ENCODE peak calls at places on chromosomes 3 and 15, in ten cellular contexts. One of them, this sample, is unnamed.

GRCh38 chr3:5330152-5330810 is 142.8 kb downstream of the EDEM1 start:
- DNase-seq in body of pancreas: no peak
- DNase-seq in central memory CD4-positive, alpha-beta T cell: no peak
- DNase-seq in activated CD8-positive, alpha-beta memory T cell treated with anti-CD3 and anti-CD28 coated beads for 48 hours: no peak
- DNase-seq in KBM-7: no peak
- DNase-seq in B cell: no peak
- DNase-seq in RCC 7860: no peak
- DNase-seq in lower leg skin: no peak
- DNase-seq in amygdala: no peak
- DNase-seq in AG04450: peak
- DNase-seq in this sample: no peak

GRCh38 chr3:68764554-68764953 is 167.8 kb downstream of the TAFA4 start:
- DNase-seq in body of pancreas: no peak
- DNase-seq in central memory CD4-positive, alpha-beta T cell: no peak
- DNase-seq in activated CD8-positive, alpha-beta memory T cell treated with anti-CD3 and anti-CD28 coated beads for 48 hours: no peak
- DNase-seq in KBM-7: no peak
- DNase-seq in B cell: no peak
- DNase-seq in RCC 7860: no peak
- DNase-seq in lower leg skin: no peak
- DNase-seq in amygdala: no peak
- DNase-seq in AG04450: no peak
- DNase-seq in this sample: no peak

GRCh38 chr3:113132571-113132996 is 78.8 kb upstream of the BOC start:
- DNase-seq in body of pancreas: no peak
- DNase-seq in central memory CD4-positive, alpha-beta T cell: no peak
- DNase-seq in activated CD8-positive, alpha-beta memory T cell treated with anti-CD3 and anti-CD28 coated beads for 48 hours: no peak
- DNase-seq in KBM-7: no peak
- DNase-seq in B cell: no peak
- DNase-seq in RCC 7860: peak
- DNase-seq in lower leg skin: no peak
- DNase-seq in amygdala: no peak
- DNase-seq in AG04450: no peak
- DNase-seq in this sample: no peak

GRCh38 chr3:188212308-188212969 is 58.5 kb downstream of the LPP start:
- DNase-seq in body of pancreas: no peak
- DNase-seq in central memory CD4-positive, alpha-beta T cell: no peak
- DNase-seq in activated CD8-positive, alpha-beta memory T cell treated with anti-CD3 and anti-CD28 coated beads for 48 hours: no peak
- DNase-seq in KBM-7: no peak
- DNase-seq in B cell: no peak
- DNase-seq in RCC 7860: peak
- DNase-seq in lower leg skin: no peak
- DNase-seq in amygdala: no peak
- DNase-seq in AG04450: peak
- DNase-seq in this sample: no peak

GRCh38 chr3:27927882-27928281 is 205.8 kb upstream of the EOMES start:
- DNase-seq in body of pancreas: no peak
- DNase-seq in central memory CD4-positive, alpha-beta T cell: no peak
- DNase-seq in activated CD8-positive, alpha-beta memory T cell treated with anti-CD3 and anti-CD28 coated beads for 48 hours: no peak
- DNase-seq in KBM-7: peak
- DNase-seq in B cell: no peak
- DNase-seq in RCC 7860: no peak
- DNase-seq in lower leg skin: no peak
- DNase-seq in amygdala: no peak
- DNase-seq in AG04450: no peak
- DNase-seq in this sample: no peak

GRCh38 chr15:35980719-35981118 is 434.8 kb upstream of the DPH6 start:
- DNase-seq in body of pancreas: no peak
- DNase-seq in central memory CD4-positive, alpha-beta T cell: no peak
- DNase-seq in activated CD8-positive, alpha-beta memory T cell treated with anti-CD3 and anti-CD28 coated beads for 48 hours: no peak
- DNase-seq in KBM-7: no peak
- DNase-seq in B cell: no peak
- DNase-seq in RCC 7860: no peak
- DNase-seq in lower leg skin: no peak
- DNase-seq in amygdala: no peak
- DNase-seq in AG04450: no peak
- DNase-seq in this sample: no peak

GRCh38 chr3:188153949-188154757 is at the start of gene LPP:
- DNase-seq in body of pancreas: peak
- DNase-seq in central memory CD4-positive, alpha-beta T cell: peak
- DNase-seq in activated CD8-positive, alpha-beta memory T cell treated with anti-CD3 and anti-CD28 coated beads for 48 hours: peak
- DNase-seq in KBM-7: peak
- DNase-seq in B cell: peak
- DNase-seq in RCC 7860: peak
- DNase-seq in lower leg skin: peak
- DNase-seq in amygdala: peak
- DNase-seq in AG04450: peak
- DNase-seq in this sample: no peak

GRCh38 chr3:141710888-141711616 is 27.0 kb upstream of the RNF7 start:
- DNase-seq in body of pancreas: no peak
- DNase-seq in central memory CD4-positive, alpha-beta T cell: no peak
- DNase-seq in activated CD8-positive, alpha-beta memory T cell treated with anti-CD3 and anti-CD28 coated beads for 48 hours: no peak
- DNase-seq in KBM-7: no peak
- DNase-seq in B cell: no peak
- DNase-seq in RCC 7860: no peak
- DNase-seq in lower leg skin: no peak
- DNase-seq in amygdala: no peak
- DNase-seq in AG04450: peak
- DNase-seq in this sample: peak

GRCh38 chr15:64461577-64462162 is 1.3 kb downstream of the ZNF609 start:
- DNase-seq in body of pancreas: no peak
- DNase-seq in central memory CD4-positive, alpha-beta T cell: peak
- DNase-seq in activated CD8-positive, alpha-beta memory T cell treated with anti-CD3 and anti-CD28 coated beads for 48 hours: no peak
- DNase-seq in KBM-7: no peak
- DNase-seq in B cell: no peak
- DNase-seq in RCC 7860: no peak
- DNase-seq in lower leg skin: no peak
- DNase-seq in amygdala: peak
- DNase-seq in AG04450: no peak
- DNase-seq in this sample: no peak

GRCh38 chr15:83960192-83960829 is 275.3 kb upstream of the GOLGA6L4 start:
- DNase-seq in body of pancreas: no peak
- DNase-seq in central memory CD4-positive, alpha-beta T cell: no peak
- DNase-seq in activated CD8-positive, alpha-beta memory T cell treated with anti-CD3 and anti-CD28 coated beads for 48 hours: no peak
- DNase-seq in KBM-7: no peak
- DNase-seq in B cell: no peak
- DNase-seq in RCC 7860: no peak
- DNase-seq in lower leg skin: no peak
- DNase-seq in amygdala: no peak
- DNase-seq in AG04450: no peak
- DNase-seq in this sample: no peak

GRCh38 chr3:143134446-143134845 is 14.9 kb downstream of the CHST2 start:
- DNase-seq in body of pancreas: no peak
- DNase-seq in central memory CD4-positive, alpha-beta T cell: no peak
- DNase-seq in activated CD8-positive, alpha-beta memory T cell treated with anti-CD3 and anti-CD28 coated beads for 48 hours: no peak
- DNase-seq in KBM-7: no peak
- DNase-seq in B cell: no peak
- DNase-seq in RCC 7860: no peak
- DNase-seq in lower leg skin: no peak
- DNase-seq in amygdala: peak
- DNase-seq in AG04450: no peak
- DNase-seq in this sample: no peak

GRCh38 chr3:133991209-133991608 is 38.5 kb downstream of the SLCO2A1 start:
- DNase-seq in body of pancreas: no peak
- DNase-seq in central memory CD4-positive, alpha-beta T cell: no peak
- DNase-seq in activated CD8-positive, alpha-beta memory T cell treated with anti-CD3 and anti-CD28 coated beads for 48 hours: no peak
- DNase-seq in KBM-7: no peak
- DNase-seq in B cell: no peak
- DNase-seq in RCC 7860: no peak
- DNase-seq in lower leg skin: peak
- DNase-seq in amygdala: no peak
- DNase-seq in AG04450: no peak
- DNase-seq in this sample: no peak

GRCh38 chr3:4656059-4656458 is 162.9 kb downstream of the ITPR1 start:
- DNase-seq in body of pancreas: peak
- DNase-seq in central memory CD4-positive, alpha-beta T cell: no peak
- DNase-seq in activated CD8-positive, alpha-beta memory T cell treated with anti-CD3 and anti-CD28 coated beads for 48 hours: no peak
- DNase-seq in KBM-7: peak
- DNase-seq in B cell: no peak
- DNase-seq in RCC 7860: peak
- DNase-seq in lower leg skin: no peak
- DNase-seq in amygdala: peak
- DNase-seq in AG04450: peak
- DNase-seq in this sample: peak

GRCh38 chr3:64238971-64239667 is 13.9 kb upstream of the PRICKLE2 start:
- DNase-seq in body of pancreas: peak
- DNase-seq in central memory CD4-positive, alpha-beta T cell: no peak
- DNase-seq in activated CD8-positive, alpha-beta memory T cell treated with anti-CD3 and anti-CD28 coated beads for 48 hours: no peak
- DNase-seq in KBM-7: no peak
- DNase-seq in B cell: no peak
- DNase-seq in RCC 7860: peak
- DNase-seq in lower leg skin: no peak
- DNase-seq in amygdala: peak
- DNase-seq in AG04450: peak
- DNase-seq in this sample: peak

GRCh38 chr3:73432021-73432722 is 192.6 kb downstream of the PDZRN3 start:
- DNase-seq in body of pancreas: peak
- DNase-seq in central memory CD4-positive, alpha-beta T cell: no peak
- DNase-seq in activated CD8-positive, alpha-beta memory T cell treated with anti-CD3 and anti-CD28 coated beads for 48 hours: no peak
- DNase-seq in KBM-7: peak
- DNase-seq in B cell: peak
- DNase-seq in RCC 7860: peak
- DNase-seq in lower leg skin: no peak
- DNase-seq in amygdala: no peak
- DNase-seq in AG04450: no peak
- DNase-seq in this sample: no peak

GRCh38 chr3:107414325-107414964 is 37.2 kb downstream of the CCDC54 start:
- DNase-seq in body of pancreas: no peak
- DNase-seq in central memory CD4-positive, alpha-beta T cell: no peak
- DNase-seq in activated CD8-positive, alpha-beta memory T cell treated with anti-CD3 and anti-CD28 coated beads for 48 hours: no peak
- DNase-seq in KBM-7: no peak
- DNase-seq in B cell: no peak
- DNase-seq in RCC 7860: no peak
- DNase-seq in lower leg skin: no peak
- DNase-seq in amygdala: no peak
- DNase-seq in AG04450: no peak
- DNase-seq in this sample: no peak

GRCh38 chr15:90489944-90490343 is 39.8 kb upstream of the CRTC3 start:
- DNase-seq in body of pancreas: no peak
- DNase-seq in central memory CD4-positive, alpha-beta T cell: no peak
- DNase-seq in activated CD8-positive, alpha-beta memory T cell treated with anti-CD3 and anti-CD28 coated beads for 48 hours: no peak
- DNase-seq in KBM-7: no peak
- DNase-seq in B cell: no peak
- DNase-seq in RCC 7860: no peak
- DNase-seq in lower leg skin: no peak
- DNase-seq in amygdala: no peak
- DNase-seq in AG04450: no peak
- DNase-seq in this sample: no peak

GRCh38 chr15:78791357-78791756 is 19.9 kb downstream of the ADAMTS7 start:
- DNase-seq in body of pancreas: no peak
- DNase-seq in central memory CD4-positive, alpha-beta T cell: no peak
- DNase-seq in activated CD8-positive, alpha-beta memory T cell treated with anti-CD3 and anti-CD28 coated beads for 48 hours: no peak
- DNase-seq in KBM-7: no peak
- DNase-seq in B cell: no peak
- DNase-seq in RCC 7860: no peak
- DNase-seq in lower leg skin: no peak
- DNase-seq in amygdala: no peak
- DNase-seq in AG04450: no peak
- DNase-seq in this sample: no peak

GRCh38 chr3:188649521-188649920 is 495.6 kb downstream of the LPP start:
- DNase-seq in body of pancreas: no peak
- DNase-seq in central memory CD4-positive, alpha-beta T cell: no peak
- DNase-seq in activated CD8-positive, alpha-beta memory T cell treated with anti-CD3 and anti-CD28 coated beads for 48 hours: no peak
- DNase-seq in KBM-7: no peak
- DNase-seq in B cell: no peak
- DNase-seq in RCC 7860: no peak
- DNase-seq in lower leg skin: no peak
- DNase-seq in amygdala: no peak
- DNase-seq in AG04450: no peak
- DNase-seq in this sample: no peak

GRCh38 chr3:146469206-146470017 is at the start of gene PLSCR2:
- DNase-seq in body of pancreas: peak
- DNase-seq in central memory CD4-positive, alpha-beta T cell: peak
- DNase-seq in activated CD8-positive, alpha-beta memory T cell treated with anti-CD3 and anti-CD28 coated beads for 48 hours: peak
- DNase-seq in KBM-7: no peak
- DNase-seq in B cell: peak
- DNase-seq in RCC 7860: no peak
- DNase-seq in lower leg skin: peak
- DNase-seq in amygdala: peak
- DNase-seq in AG04450: no peak
- DNase-seq in this sample: no peak

GRCh38 chr3:58874248-58874741 is 175.5 kb downstream of the CFAP20DC start:
- DNase-seq in body of pancreas: no peak
- DNase-seq in central memory CD4-positive, alpha-beta T cell: no peak
- DNase-seq in activated CD8-positive, alpha-beta memory T cell treated with anti-CD3 and anti-CD28 coated beads for 48 hours: no peak
- DNase-seq in KBM-7: no peak
- DNase-seq in B cell: no peak
- DNase-seq in RCC 7860: peak
- DNase-seq in lower leg skin: no peak
- DNase-seq in amygdala: no peak
- DNase-seq in AG04450: no peak
- DNase-seq in this sample: no peak

GRCh38 chr3:112847692-112848091 is 1.0 kb upstream of the CD200R1L start:
- DNase-seq in body of pancreas: no peak
- DNase-seq in central memory CD4-positive, alpha-beta T cell: peak
- DNase-seq in activated CD8-positive, alpha-beta memory T cell treated with anti-CD3 and anti-CD28 coated beads for 48 hours: no peak
- DNase-seq in KBM-7: no peak
- DNase-seq in B cell: peak
- DNase-seq in RCC 7860: no peak
- DNase-seq in lower leg skin: no peak
- DNase-seq in amygdala: no peak
- DNase-seq in AG04450: no peak
- DNase-seq in this sample: no peak

GRCh38 chr15:52318729-52319500 is 23.3 kb upstream of the MYO5C start:
- DNase-seq in body of pancreas: peak
- DNase-seq in central memory CD4-positive, alpha-beta T cell: no peak
- DNase-seq in activated CD8-positive, alpha-beta memory T cell treated with anti-CD3 and anti-CD28 coated beads for 48 hours: no peak
- DNase-seq in KBM-7: no peak
- DNase-seq in B cell: no peak
- DNase-seq in RCC 7860: no peak
- DNase-seq in lower leg skin: no peak
- DNase-seq in amygdala: peak
- DNase-seq in AG04450: no peak
- DNase-seq in this sample: no peak

GRCh38 chr15:60799885-60800728 is 321.2 kb upstream of the ICE2 start:
- DNase-seq in body of pancreas: no peak
- DNase-seq in central memory CD4-positive, alpha-beta T cell: peak
- DNase-seq in activated CD8-positive, alpha-beta memory T cell treated with anti-CD3 and anti-CD28 coated beads for 48 hours: no peak
- DNase-seq in KBM-7: no peak
- DNase-seq in B cell: no peak
- DNase-seq in RCC 7860: no peak
- DNase-seq in lower leg skin: no peak
- DNase-seq in amygdala: no peak
- DNase-seq in AG04450: no peak
- DNase-seq in this sample: no peak

GRCh38 chr15:63080638-63081250 is 38.2 kb downstream of the TPM1 start:
- DNase-seq in body of pancreas: no peak
- DNase-seq in central memory CD4-positive, alpha-beta T cell: no peak
- DNase-seq in activated CD8-positive, alpha-beta memory T cell treated with anti-CD3 and anti-CD28 coated beads for 48 hours: no peak
- DNase-seq in KBM-7: no peak
- DNase-seq in B cell: no peak
- DNase-seq in RCC 7860: no peak
- DNase-seq in lower leg skin: no peak
- DNase-seq in amygdala: no peak
- DNase-seq in AG04450: no peak
- DNase-seq in this sample: no peak

GRCh38 chr3:122893282-122893681 is 98.4 kb downstream of the SLC49A4 start:
- DNase-seq in body of pancreas: no peak
- DNase-seq in central memory CD4-positive, alpha-beta T cell: no peak
- DNase-seq in activated CD8-positive, alpha-beta memory T cell treated with anti-CD3 and anti-CD28 coated beads for 48 hours: no peak
- DNase-seq in KBM-7: no peak
- DNase-seq in B cell: no peak
- DNase-seq in RCC 7860: no peak
- DNase-seq in lower leg skin: no peak
- DNase-seq in amygdala: no peak
- DNase-seq in AG04450: no peak
- DNase-seq in this sample: no peak

This sample was measured in retinal pigment epithelial cell.